ENCODE peak calls at places on chromosomes 4 and X, in four cellular contexts. G, W, S and V are unnamed samples.

GRCh38 chr4:122845066-122845465 is 18.4 kb downstream of the FGF2 start:
- DNase-seq in G (no peak), W (no peak), S (no peak), V (no peak)

GRCh38 chr4:4762909-4763814 is 96.3 kb upstream of the MSX1 start:
- DNase-seq in G (peak), W (no peak), S (peak), V (peak)

GRCh38 chr4:188372051-188372450 is 232.8 kb downstream of the TRIML1 start:
- DNase-seq in G (no peak), W (no peak), S (no peak), V (no peak)

GRCh38 chr4:8544741-8545438 is 35.3 kb upstream of the GPR78 start:
- DNase-seq in G (no peak), W (no peak), S (no peak), V (no peak)

GRCh38 chr4:25307596-25307995 is 5.0 kb upstream of the ZCCHC4 start:
- DNase-seq in G (no peak), W (no peak), S (no peak), V (no peak)

GRCh38 chrX:18351774-18352173 is 2.7 kb downstream of the SCML2 start:
- DNase-seq in G (peak), W (no peak), S (no peak), V (no peak)

GRCh38 chr4:165814256-165815010 is 58.6 kb upstream of the TLL1 start:
- DNase-seq in G (no peak), W (no peak), S (no peak), V (no peak)

GRCh38 chrX:102712216-102712966 is at the start of gene GPRASP2:
- DNase-seq in G (no peak), W (peak), S (no peak), V (peak)

GRCh38 chrX:106481341-106481740 is 130.4 kb upstream of the RADX start:
- DNase-seq in G (peak), W (peak), S (peak), V (no peak)

GRCh38 chr4:147492761-147493160 is 11.9 kb downstream of the EDNRA start:
- DNase-seq in G (no peak), W (no peak), S (peak), V (no peak)

GRCh38 chr4:132506568-132506967 is 642.5 kb upstream of the PCDH10 start:
- DNase-seq in G (no peak), W (no peak), S (no peak), V (no peak)

GRCh38 chr4:117420966-117421365 is 335.6 kb upstream of the TRAM1L1 start:
- DNase-seq in G (no peak), W (no peak), S (no peak), V (no peak)

GRCh38 chrX:116198810-116199209 is 28.3 kb downstream of the AGTR2 start:
- DNase-seq in G (peak), W (no peak), S (no peak), V (no peak)

GRCh38 chrX:116194649-116195048 is 24.1 kb downstream of the AGTR2 start:
- DNase-seq in G (no peak), W (no peak), S (no peak), V (no peak)

GRCh38 chrX:116198235-116198634 is 27.7 kb downstream of the AGTR2 start:
- DNase-seq in G (no peak), W (no peak), S (no peak), V (no peak)
- TF ChIP-seq SPI1 in G (no peak), W (no peak), S (no peak), V (no peak)

GRCh38 chrX:17028381-17028780 is 81.9 kb downstream of the REPS2 start:
- DNase-seq in G (no peak), W (no peak), S (no peak), V (no peak)
- TF ChIP-seq SPI1 in G (no peak), W (no peak), S (no peak), V (no peak)

GRCh38 chrX:20266810-20267598 is at the start of gene RPS6KA3:
- DNase-seq in G (peak), W (peak), S (peak), V (peak)
- TF ChIP-seq SPI1 in G (peak), W (peak), S (peak), V (peak)

GRCh38 chrX:47500541-47500940 is 17.5 kb upstream of the ZNF41 start:
- DNase-seq in G (no peak), W (no peak), S (no peak), V (no peak)

GRCh38 chrX:47501226-47502071 is 18.4 kb upstream of the ZNF41 start:
- DNase-seq in G (no peak), W (no peak), S (no peak), V (no peak)

GRCh38 chrX:47499291-47499690 is 16.3 kb upstream of the ZNF41 start:
- DNase-seq in G (no peak), W (no peak), S (no peak), V (no peak)

GRCh38 chrX:47497274-47497673 is 14.3 kb upstream of the ZNF41 start:
- DNase-seq in G (no peak), W (no peak), S (no peak), V (no peak)

GRCh38 chrX:47498411-47498810 is 15.4 kb upstream of the ZNF41 start:
- DNase-seq in G (no peak), W (no peak), S (no peak), V (no peak)
- TF ChIP-seq SPI1 in G (no peak), W (no peak), S (no peak), V (no peak)